ENCODE peak calls at places on chromosomes 4 and X, in five cellular contexts. R is upper lobe of right lung, A is Calu3, K is astrocyte of the spinal cord, W is HCT116. C is an unnamed sample.

GRCh38 chrX:145843196-145843595 is 25.6 kb downstream of the SLITRK2 start:
- DNase-seq in A (no peak), R (no peak), W (no peak), K (no peak), C (peak)

GRCh38 chr4:120877021-120877420 is 45.5 kb downstream of the PRDM5 start:
- DNase-seq in K (no peak), W (no peak), R (no peak), A (no peak), C (no peak)

GRCh38 chr4:173176010-173176409 is 7.4 kb downstream of the GALNT7 start:
- DNase-seq in R (no peak), A (no peak), W (no peak), K (no peak), C (no peak)

GRCh38 chrX:73836956-73837477 is 274.0 kb downstream of the CHIC1 start:
- DNase-seq in W (no peak), A (no peak), K (no peak), R (no peak), C (no peak)

GRCh38 chrX:29447867-29448266 is 767.5 kb upstream of the MAGEB2 start:
- DNase-seq in W (no peak), A (no peak), R (no peak), K (peak), C (no peak)

GRCh38 chrX:120251471-120252011 is 929 bp downstream of the ZBTB33 start:
- DNase-seq in K (peak), A (peak), R (peak), W (no peak), C (peak)

GRCh38 chrX:153645921-153646481 is 1.0 kb upstream of the DUSP9 start:
- DNase-seq in W (no peak), K (no peak), R (no peak), A (no peak), C (no peak)

GRCh38 chr4:186472948-186473347 is 82.4 kb downstream of the MTNR1A start:
- DNase-seq in W (peak), K (peak), A (no peak), R (no peak), C (no peak)

GRCh38 chr4:141569141-141569540 is 67.2 kb upstream of the IL15 start:
- DNase-seq in W (no peak), A (no peak), K (peak), R (no peak), C (no peak)

GRCh38 chrX:106716463-106716862 is 10.0 kb upstream of the RNF128 start:
- DNase-seq in A (no peak), K (no peak), W (no peak), R (no peak), C (no peak)

GRCh38 chrX:24828147-24828546 is 134.4 kb downstream of the POLA1 start:
- DNase-seq in R (no peak), A (no peak), K (no peak), W (no peak), C (no peak)

GRCh38 chr4:102094474-102094873 is 250.8 kb downstream of the SLC39A8 start:
- DNase-seq in A (no peak), W (no peak), K (no peak), R (no peak), C (no peak)

GRCh38 chrX:16348286-16348685 is 181.0 kb downstream of the MAGEB17 start:
- DNase-seq in A (no peak), R (no peak), W (no peak), K (no peak), C (no peak)

GRCh38 chrX:41629539-41629938 is 59.2 kb upstream of the GPR34 start:
- DNase-seq in K (no peak), A (no peak), W (no peak), R (no peak), C (no peak)

GRCh38 chrX:97628326-97628725 is 744.6 kb downstream of the RPA4 start:
- DNase-seq in R (no peak), W (no peak), A (no peak), K (no peak), C (no peak)

GRCh38 chr4:22434895-22435294 is 81.0 kb downstream of the ADGRA3 start:
- DNase-seq in W (peak), R (no peak), K (peak), A (peak), C (peak)

GRCh38 chrX:12403474-12404082 is 265.3 kb downstream of the FRMPD4 start:
- DNase-seq in W (no peak), R (no peak), A (no peak), K (peak), C (no peak)

GRCh38 chr4:103934178-103934789 is 214.5 kb upstream of the TACR3 start:
- DNase-seq in W (peak), R (no peak), A (peak), K (peak), C (peak)

GRCh38 chrX:136065044-136065671 is 79.9 kb downstream of the SLC9A6 start:
- DNase-seq in R (no peak), W (no peak), A (no peak), K (peak), C (no peak)

GRCh38 chr4:156377036-156377700 is 423.5 kb upstream of the CTSO start:
- DNase-seq in A (no peak), R (no peak), W (no peak), K (peak), C (no peak)

GRCh38 chrX:149567621-149568417 is 18.1 kb upstream of the HSFX3 start:
- DNase-seq in R (no peak), A (no peak), K (no peak), W (no peak), C (no peak)
- TF ChIP-seq CTCF in R (no peak), A (no peak), K (no peak), W (no peak), C (no peak)

GRCh38 chr4:81227138-81227537 is 12.1 kb upstream of the PRKG2 start:
- DNase-seq in W (no peak), K (no peak), R (no peak), A (no peak), C (no peak)

DNA sequence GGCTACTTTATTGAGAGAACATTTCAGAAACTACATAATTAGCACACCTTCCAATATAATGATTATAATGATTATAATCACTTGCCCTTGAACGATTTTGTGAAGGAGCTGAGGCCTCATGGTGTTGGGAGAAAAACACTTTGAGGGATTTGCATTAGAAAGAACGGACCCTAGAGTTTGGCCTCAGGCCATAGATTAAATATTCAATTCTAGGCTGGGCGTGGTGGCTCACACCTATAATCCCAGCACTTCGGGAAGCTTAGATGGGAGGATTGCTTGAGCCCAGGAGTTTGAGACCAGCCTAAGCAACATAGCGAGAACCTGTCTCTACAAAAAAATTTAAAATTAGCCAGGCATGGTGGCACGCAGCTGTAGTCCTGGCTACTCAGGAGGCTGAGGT is 12.9 kb upstream of the PRKG2 start:
- DNase-seq in K (no peak), A (no peak), W (no peak), R (no peak), C (no peak)
- TF ChIP-seq CTCF in K (no peak), A (no peak), W (no peak), R (no peak), C (no peak)

DNA sequence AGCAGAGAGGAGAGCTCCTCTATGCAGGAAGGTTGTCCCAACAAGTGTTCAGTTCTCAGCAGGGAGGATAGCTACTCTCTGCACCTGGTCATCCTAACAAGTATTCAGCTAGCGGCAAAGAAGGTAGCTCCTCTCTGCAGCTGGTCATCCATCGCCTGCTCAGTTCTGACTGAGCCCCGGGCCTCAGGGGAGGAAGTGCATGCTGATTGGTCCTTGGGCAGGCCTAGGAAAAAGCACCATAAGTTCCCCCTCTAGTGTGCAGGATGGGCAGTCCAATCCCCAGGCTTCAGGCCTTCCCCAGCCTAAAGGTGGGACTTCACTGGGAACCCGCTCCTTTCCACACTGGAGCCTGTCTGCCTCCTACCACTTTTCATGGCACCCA is 4.4 kb upstream of the FBXW7 start:
- DNase-seq in R (no peak), K (no peak), A (no peak), W (no peak), C (no peak)
- TF ChIP-seq CTCF in R (no peak), K (no peak), A (no peak), W (no peak), C (no peak)

DNA sequence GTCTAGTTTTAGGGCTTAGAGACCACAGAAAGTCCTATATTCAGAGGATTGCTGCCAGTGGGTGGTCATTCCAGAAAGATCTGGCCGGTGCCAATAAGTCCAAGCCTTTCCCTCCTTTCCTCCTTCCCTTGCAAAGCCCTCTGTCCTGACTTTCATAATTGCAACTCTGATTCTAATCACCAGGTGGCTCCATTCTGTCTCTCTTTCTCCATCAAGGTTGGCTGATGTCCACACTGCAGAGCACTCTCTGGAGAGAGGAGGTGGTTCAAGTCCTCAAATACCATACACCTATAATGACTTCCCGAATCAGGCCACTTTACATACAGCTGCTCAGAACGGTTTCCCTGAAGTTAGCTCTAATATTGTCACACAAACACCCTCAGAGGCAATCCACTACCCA is 22.4 kb upstream of the ARMCX4 start:
- DNase-seq in R (no peak), K (peak), W (peak), A (peak), C (no peak)
- TF ChIP-seq CTCF in R (peak), K (peak), W (peak), A (no peak), C (peak)

DNA sequence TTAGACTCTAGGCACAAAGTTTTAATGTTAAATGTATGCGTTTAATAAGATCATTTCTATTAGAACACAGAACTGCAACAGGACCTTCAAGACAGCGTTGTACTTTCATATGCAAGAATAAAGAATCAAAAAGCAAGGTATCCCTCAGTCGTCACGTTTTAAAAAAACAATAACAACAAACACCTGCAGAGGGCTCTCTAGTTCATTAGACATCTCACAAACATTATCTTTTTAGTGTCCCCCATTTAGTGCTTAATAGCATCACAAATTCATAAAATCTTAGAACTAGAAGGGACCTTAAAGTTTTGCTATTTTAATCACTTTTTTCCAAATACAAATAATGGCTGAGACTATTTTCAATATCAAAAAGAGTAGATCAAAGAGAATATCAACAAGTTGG is 236.6 kb downstream of the DCHS2 start:
- DNase-seq in K (no peak), W (peak), R (no peak), A (no peak), C (no peak)
- TF ChIP-seq CTCF in K (no peak), W (no peak), R (no peak), A (no peak), C (peak)

GRCh38 chrX:53082773-53083616 is 828 bp downstream of the TSPYL2 start:
- DNase-seq in K (no peak), R (no peak), W (no peak), A (no peak), C (no peak)
- TF ChIP-seq CTCF in K (no peak), R (no peak), W (no peak), A (no peak), C (no peak)